ENCODE peak calls at places on chromosomes 7 and 10, in six cellular contexts. J, Q, E, Z, U and X are unnamed samples.

GRCh38 chr10:112526130-112526529 is 79.1 kb downstream of the VTI1A start:
- DNase-seq in J (no peak), Q (no peak), E (no peak), Z (no peak), U (no peak), X (no peak)

GRCh38 chr7:1091019-1091643 is 3.2 kb downstream of the GPER1 start:
- DNase-seq in J (no peak), Q (no peak), E (no peak), Z (peak; percentile 26), U (no peak), X (peak; percentile 58)

GRCh38 chr10:102593804-102594079 is 50.5 kb upstream of the TRIM8 start:
- DNase-seq in J (no peak), Q (no peak), E (no peak), Z (no peak), U (no peak), X (no peak)

GRCh38 chr7:20310963-20311742 is 19.5 kb upstream of the ITGB8 start:
- DNase-seq in J (no peak), Q (no peak), E (peak; percentile 60), Z (peak; percentile 82), U (no peak), X (no peak)

GRCh38 chr10:66788142-66788541 is 137.7 kb upstream of the LRRTM3 start:
- DNase-seq in J (no peak), Q (no peak), E (no peak), Z (no peak), U (no peak), X (no peak)

GRCh38 chr7:158957921-158958471 is 101.6 kb downstream of the DYNC2I1 start:
- DNase-seq in J (peak; percentile 72), Q (no peak), E (no peak), Z (no peak), U (peak; percentile 63), X (no peak)

GRCh38 chr7:79785556-79785955 is 332.1 kb upstream of the MAGI2 start:
- DNase-seq in J (no peak), Q (no peak), E (no peak), Z (no peak), U (no peak), X (no peak)

GRCh38 chr7:140326116-140326928 is 72.0 kb downstream of the SLC37A3 start:
- DNase-seq in J (peak; percentile 74), Q (peak; percentile 87), E (peak; percentile 82), Z (peak; percentile 74), U (peak; percentile 61), X (peak; percentile 70)

GRCh38 chr7:81339946-81340345 is 421.1 kb upstream of the SEMA3C start:
- DNase-seq in J (no peak), Q (no peak), E (no peak), Z (peak; percentile 62), U (no peak), X (no peak)

GRCh38 chr7:77409005-77409738 is 7.0 kb downstream of the GSAP start:
- DNase-seq in J (no peak), Q (no peak), E (no peak), Z (peak; percentile 92), U (no peak), X (no peak)

GRCh38 chr10:88080213-88080612 is 216.8 kb downstream of the PTEN start:
- DNase-seq in J (no peak), Q (no peak), E (peak; percentile 65), Z (peak; percentile 34), U (no peak), X (no peak)

GRCh38 chr10:1615186-1615954 is 122.0 kb downstream of the ADARB2 start:
- DNase-seq in J (no peak), Q (peak; percentile 46), E (no peak), Z (no peak), U (no peak), X (no peak)

GRCh38 chr7:128427289-128427891 is 17.6 kb upstream of the IMPDH1 start:
- DNase-seq in J (no peak), Q (no peak), E (peak; percentile 79), Z (peak; percentile 78), U (peak; percentile 39), X (no peak)

GRCh38 chr7:93973134-93973533 is 31.0 kb downstream of the BET1 start:
- DNase-seq in J (no peak), Q (no peak), E (no peak), Z (peak; percentile 69), U (no peak), X (no peak)

GRCh38 chr7:112060625-112061024 is 145.6 kb downstream of the DOCK4 start:
- DNase-seq in J (no peak), Q (no peak), E (no peak), Z (no peak), U (no peak), X (no peak)

GRCh38 chr7:145036592-145037386 is 200.9 kb upstream of the TPK1 start:
- DNase-seq in J (no peak), Q (no peak), E (peak; percentile 77), Z (peak; percentile 69), U (peak; percentile 15), X (no peak)

GRCh38 chr10:33240931-33241330 is 93.5 kb downstream of the NRP1 start:
- DNase-seq in J (no peak), Q (no peak), E (no peak), Z (peak; percentile 53), U (no peak), X (no peak)

GRCh38 chr10:96863922-96864543 is 31.9 kb downstream of the LCOR start:
- DNase-seq in J (no peak), Q (no peak), E (peak; percentile 58), Z (peak; percentile 63), U (no peak), X (no peak)

GRCh38 chr10:19824397-19825342 is 8.4 kb downstream of the PLXDC2 start:
- DNase-seq in J (no peak), Q (no peak), E (no peak), Z (no peak), U (no peak), X (no peak)

GRCh38 chr10:30434273-30435067 is 486 bp downstream of the MAP3K8 start:
- DNase-seq in J (peak; percentile 92), Q (peak; percentile 96), E (peak; percentile 94), Z (peak; percentile 88), U (peak; percentile 75), X (peak; percentile 95)
- TF ChIP-seq CTCF in J (no peak), Q (no peak), E (no peak), Z (no peak), U (no peak), X (no peak)

DNA sequence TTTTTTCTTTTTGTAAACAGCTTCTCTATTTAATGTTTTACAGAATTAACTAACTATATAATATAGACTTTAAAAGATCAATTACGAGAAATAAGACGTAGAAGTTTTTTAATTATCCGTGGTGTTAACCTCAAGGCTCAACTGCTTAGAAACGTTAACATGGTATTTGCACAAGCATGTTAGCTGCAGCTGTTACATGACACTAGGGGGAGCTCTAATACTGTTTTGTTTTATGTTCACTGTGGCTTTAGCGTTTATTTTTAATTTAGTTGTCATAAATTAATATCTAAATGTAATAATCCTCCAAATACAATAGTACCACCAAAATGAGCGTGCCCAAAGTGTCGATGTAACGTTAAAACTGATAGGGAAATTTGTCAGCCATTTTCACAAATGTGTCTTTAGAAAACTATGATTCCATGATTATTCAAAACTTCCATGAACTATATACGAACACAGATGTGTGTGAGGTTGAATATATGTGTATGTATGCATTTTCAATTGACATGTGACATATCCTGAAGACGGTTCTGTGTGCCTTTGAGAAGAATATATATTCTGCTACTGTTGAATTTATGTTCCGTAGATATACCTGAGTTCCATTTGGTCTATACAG is 828.8 kb upstream of the MBL2 start:
- DNase-seq in J (no peak), Q (no peak), E (peak; percentile 75), Z (peak; percentile 56), U (no peak), X (no peak)
- TF ChIP-seq CTCF in J (peak; percentile 44), Q (peak; percentile 45), E (peak; percentile 98), Z (peak; percentile 83), U (peak; percentile 75), X (peak; percentile 86)

GRCh38 chr10:89249066-89249465 is 2.5 kb downstream of the LIPA start:
- DNase-seq in J (no peak), Q (no peak), E (no peak), Z (no peak), U (no peak), X (no peak)

GRCh38 chr10:89242340-89242680 is 9.3 kb downstream of the LIPA start:
- DNase-seq in J (no peak), Q (no peak), E (no peak), Z (no peak), U (no peak), X (no peak)

GRCh38 chr10:89242840-89243586 is 8.6 kb downstream of the LIPA start:
- DNase-seq in J (no peak), Q (no peak), E (no peak), Z (no peak), U (no peak), X (peak; percentile 68)

GRCh38 chr10:89241491-89242339 is 9.9 kb downstream of the LIPA start:
- DNase-seq in J (no peak), Q (no peak), E (no peak), Z (peak; percentile 60), U (no peak), X (no peak)

DNA sequence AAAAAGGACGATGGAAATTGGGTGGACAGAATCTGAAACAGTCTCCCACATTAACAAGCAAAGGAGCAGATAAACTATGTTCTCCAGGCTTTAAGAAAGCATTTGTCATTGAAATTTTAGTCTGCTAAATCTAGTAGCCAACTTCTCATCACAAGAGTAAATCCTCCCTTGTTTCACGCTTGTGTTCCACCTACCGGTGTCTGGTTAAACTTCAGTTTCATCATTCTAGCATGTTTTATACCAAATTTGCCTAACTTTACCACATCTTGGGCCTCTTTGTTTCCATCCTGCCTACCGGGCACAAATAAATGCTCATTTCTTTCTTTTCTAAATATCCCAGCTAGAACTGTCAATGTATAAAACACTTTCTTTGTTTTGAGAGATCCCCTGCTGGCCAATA is 5.8 kb downstream of the LIPA start:
- DNase-seq in J (no peak), Q (no peak), E (no peak), Z (no peak), U (no peak), X (no peak)
- TF ChIP-seq CTCF in J (no peak), Q (no peak), E (no peak), Z (no peak), U (peak; percentile 50), X (no peak)

DNA sequence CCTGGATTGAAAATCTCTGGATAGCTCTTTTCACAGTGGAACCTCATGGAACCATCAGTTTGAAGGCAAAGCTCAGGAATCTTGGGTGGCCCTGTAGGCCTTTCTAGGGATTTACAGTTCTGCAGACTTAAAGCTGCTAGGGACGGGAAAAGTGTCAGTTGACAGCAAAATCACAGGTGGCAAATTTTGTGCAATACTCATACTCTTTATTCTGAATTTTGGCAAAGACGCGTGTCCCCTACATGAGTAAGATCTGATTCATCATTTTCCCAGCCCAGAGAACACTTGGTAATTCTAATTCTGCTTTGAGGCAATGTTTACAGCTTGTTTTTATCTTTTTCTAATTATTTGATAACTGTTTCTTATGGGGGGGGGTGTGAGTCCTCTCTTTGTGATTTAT is 3.6 kb downstream of the LRRC17 start:
- DNase-seq in J (no peak), Q (no peak), E (no peak), Z (peak; percentile 91), U (no peak), X (no peak)
- TF ChIP-seq CTCF in J (no peak), Q (no peak), E (no peak), Z (no peak), U (no peak), X (no peak)

GRCh38 chr7:142523821-142524460 is 225.3 kb upstream of the PRSS1 start:
- DNase-seq in J (no peak), Q (no peak), E (no peak), Z (peak; percentile 22), U (no peak), X (no peak)
- TF ChIP-seq CTCF in J (no peak), Q (no peak), E (peak; percentile 23), Z (peak; percentile 20), U (no peak), X (no peak)